ENCODE peak calls at places on chromosomes 1 and 21, in six cellular contexts. One of them, this sample, is unnamed.

GRCh38 chr21:28632718-28633408 is 359.8 kb downstream of the LTN1 start:
- DNase-seq in testis: no peak
- DNase-seq in lower leg skin: no peak
- DNase-seq in heart left ventricle: no peak
- DNase-seq in adrenal gland: no peak
- DNase-seq in thyroid gland: no peak
- DNase-seq in this sample: no peak

GRCh38 chr1:56967900-56968832 is 2.4 kb upstream of the C8B start:
- DNase-seq in testis: peak
- DNase-seq in lower leg skin: no peak
- DNase-seq in heart left ventricle: peak
- DNase-seq in adrenal gland: peak
- DNase-seq in thyroid gland: peak
- DNase-seq in this sample: no peak

GRCh38 chr1:7422561-7422960 is 348.5 kb upstream of the VAMP3 start:
- DNase-seq in testis: no peak
- DNase-seq in lower leg skin: peak
- DNase-seq in heart left ventricle: no peak
- DNase-seq in adrenal gland: no peak
- DNase-seq in thyroid gland: no peak
- DNase-seq in this sample: no peak

GRCh38 chr1:234970731-234971476 is 157.7 kb downstream of the TOMM20 start:
- DNase-seq in testis: peak
- DNase-seq in lower leg skin: peak
- DNase-seq in heart left ventricle: peak
- DNase-seq in adrenal gland: peak
- DNase-seq in thyroid gland: peak
- DNase-seq in this sample: no peak

GRCh38 chr1:94258873-94259331 is 21.5 kb upstream of the ARHGAP29 start:
- DNase-seq in testis: no peak
- DNase-seq in lower leg skin: peak
- DNase-seq in heart left ventricle: no peak
- DNase-seq in adrenal gland: peak
- DNase-seq in thyroid gland: peak
- DNase-seq in this sample: no peak

GRCh38 chr1:62877579-62877978 is 93.6 kb downstream of the ATG4C start:
- DNase-seq in testis: no peak
- DNase-seq in lower leg skin: no peak
- DNase-seq in heart left ventricle: no peak
- DNase-seq in adrenal gland: no peak
- DNase-seq in thyroid gland: no peak
- DNase-seq in this sample: no peak

GRCh38 chr1:222455188-222455879 is 92.6 kb downstream of the HHIPL2 start:
- DNase-seq in testis: peak
- DNase-seq in lower leg skin: peak
- DNase-seq in heart left ventricle: peak
- DNase-seq in adrenal gland: peak
- DNase-seq in thyroid gland: peak
- DNase-seq in this sample: peak

GRCh38 chr1:206979379-206980043 is 9.3 kb upstream of the FCAMR start:
- DNase-seq in testis: no peak
- DNase-seq in lower leg skin: no peak
- DNase-seq in heart left ventricle: no peak
- DNase-seq in adrenal gland: no peak
- DNase-seq in thyroid gland: no peak
- DNase-seq in this sample: no peak

GRCh38 chr1:21586926-21587601 is 77.8 kb downstream of the ALPL start:
- DNase-seq in testis: peak
- DNase-seq in lower leg skin: peak
- DNase-seq in heart left ventricle: peak
- DNase-seq in adrenal gland: peak
- DNase-seq in thyroid gland: peak
- DNase-seq in this sample: no peak

GRCh38 chr1:167627865-167628641 is 2.0 kb upstream of the RCSD1 start:
- DNase-seq in testis: no peak
- DNase-seq in lower leg skin: peak
- DNase-seq in heart left ventricle: no peak
- DNase-seq in adrenal gland: peak
- DNase-seq in thyroid gland: no peak
- DNase-seq in this sample: peak

GRCh38 chr1:19374926-19375325 is 62.8 kb downstream of the SLC66A1 start:
- DNase-seq in testis: no peak
- DNase-seq in lower leg skin: no peak
- DNase-seq in heart left ventricle: no peak
- DNase-seq in adrenal gland: no peak
- DNase-seq in thyroid gland: no peak
- DNase-seq in this sample: no peak

GRCh38 chr1:108082006-108082405 is 117.0 kb upstream of the VAV3 start:
- DNase-seq in testis: no peak
- DNase-seq in lower leg skin: no peak
- DNase-seq in heart left ventricle: no peak
- DNase-seq in adrenal gland: no peak
- DNase-seq in thyroid gland: no peak
- DNase-seq in this sample: no peak

GRCh38 chr1:44806025-44806703 is 987 bp downstream of the DYNLT4 start:
- DNase-seq in testis: no peak
- DNase-seq in lower leg skin: peak
- DNase-seq in heart left ventricle: no peak
- DNase-seq in adrenal gland: no peak
- DNase-seq in thyroid gland: peak
- DNase-seq in this sample: no peak
- TF ChIP-seq POLR2A in testis: no peak
- TF ChIP-seq POLR2A in lower leg skin: no peak
- TF ChIP-seq POLR2A in heart left ventricle: no peak
- TF ChIP-seq POLR2A in adrenal gland: no peak
- TF ChIP-seq POLR2A in thyroid gland: no peak
- TF ChIP-seq POLR2A in this sample: no peak

GRCh38 chr1:90558126-90558525 is 159.0 kb downstream of the BARHL2 start:
- DNase-seq in testis: no peak
- DNase-seq in lower leg skin: no peak
- DNase-seq in heart left ventricle: no peak
- DNase-seq in adrenal gland: no peak
- DNase-seq in thyroid gland: no peak
- DNase-seq in this sample: no peak
- TF ChIP-seq POLR2A in testis: no peak
- TF ChIP-seq POLR2A in lower leg skin: no peak
- TF ChIP-seq POLR2A in heart left ventricle: no peak
- TF ChIP-seq POLR2A in adrenal gland: no peak
- TF ChIP-seq POLR2A in thyroid gland: no peak
- TF ChIP-seq POLR2A in this sample: no peak

GRCh38 chr1:36740446-36740845 is 257.7 kb upstream of the CSF3R start:
- DNase-seq in testis: no peak
- DNase-seq in lower leg skin: peak
- DNase-seq in heart left ventricle: no peak
- DNase-seq in adrenal gland: no peak
- DNase-seq in thyroid gland: no peak
- DNase-seq in this sample: no peak
- TF ChIP-seq POLR2A in testis: no peak
- TF ChIP-seq POLR2A in lower leg skin: no peak
- TF ChIP-seq POLR2A in heart left ventricle: no peak
- TF ChIP-seq POLR2A in adrenal gland: no peak
- TF ChIP-seq POLR2A in thyroid gland: no peak
- TF ChIP-seq POLR2A in this sample: no peak

GRCh38 chr1:244030481-244031040 is 20.5 kb upstream of the ZBTB18 start:
- DNase-seq in testis: no peak
- DNase-seq in lower leg skin: no peak
- DNase-seq in heart left ventricle: no peak
- DNase-seq in adrenal gland: no peak
- DNase-seq in thyroid gland: no peak
- DNase-seq in this sample: no peak

GRCh38 chr1:244035358-244035757 is 15.7 kb upstream of the ZBTB18 start:
- DNase-seq in testis: no peak
- DNase-seq in lower leg skin: no peak
- DNase-seq in heart left ventricle: no peak
- DNase-seq in adrenal gland: no peak
- DNase-seq in thyroid gland: no peak
- DNase-seq in this sample: no peak
- TF ChIP-seq POLR2A in testis: no peak
- TF ChIP-seq POLR2A in lower leg skin: no peak
- TF ChIP-seq POLR2A in heart left ventricle: no peak
- TF ChIP-seq POLR2A in adrenal gland: no peak
- TF ChIP-seq POLR2A in thyroid gland: no peak
- TF ChIP-seq POLR2A in this sample: no peak

GRCh38 chr1:15523922-15524282 is at the start of gene CASP9:
- DNase-seq in testis: no peak
- DNase-seq in lower leg skin: no peak
- DNase-seq in heart left ventricle: no peak
- DNase-seq in adrenal gland: no peak
- DNase-seq in thyroid gland: no peak
- DNase-seq in this sample: no peak
- TF ChIP-seq POLR2A in testis: no peak
- TF ChIP-seq POLR2A in lower leg skin: no peak
- TF ChIP-seq POLR2A in heart left ventricle: no peak
- TF ChIP-seq POLR2A in adrenal gland: peak
- TF ChIP-seq POLR2A in thyroid gland: peak
- TF ChIP-seq POLR2A in this sample: peak

DNA sequence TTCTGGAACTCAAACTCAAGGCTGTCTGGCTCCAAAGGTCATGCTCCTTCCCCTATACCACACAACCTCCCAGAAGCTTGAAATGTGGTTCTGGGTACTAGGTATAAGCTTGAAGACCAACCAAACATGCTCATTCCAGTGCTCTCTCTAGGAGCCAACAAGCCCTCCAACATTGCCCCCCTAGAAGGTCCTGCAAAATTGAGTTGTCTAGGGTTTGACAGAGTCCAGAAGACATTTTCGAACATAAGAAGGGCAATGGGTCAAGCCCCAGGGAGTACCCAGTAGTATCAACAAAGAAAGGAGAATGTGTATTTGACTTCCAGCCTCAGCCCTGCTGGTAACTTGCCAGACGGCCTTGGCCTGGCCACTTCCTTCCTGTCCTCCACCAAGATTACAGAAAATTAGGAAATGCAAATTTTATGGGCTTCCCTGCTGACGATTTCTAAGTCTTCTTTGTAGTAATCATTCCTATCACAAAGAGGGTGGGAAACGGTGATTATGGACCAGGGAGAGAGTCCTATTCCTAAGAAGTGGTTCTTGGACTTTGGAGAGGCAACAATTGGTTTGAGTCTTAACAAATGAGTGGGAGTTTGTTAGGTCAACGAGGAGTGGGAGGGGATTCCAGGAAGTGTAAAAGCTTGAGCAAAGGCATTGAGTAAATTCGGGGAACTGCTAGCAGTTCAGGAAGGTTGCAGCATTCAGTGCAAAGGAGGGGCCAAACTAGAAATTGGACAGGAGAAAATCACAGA is 18.7 kb upstream of the SLAMF1 start:
- DNase-seq in testis: peak
- DNase-seq in lower leg skin: no peak
- DNase-seq in heart left ventricle: peak
- DNase-seq in adrenal gland: peak
- DNase-seq in thyroid gland: no peak
- DNase-seq in this sample: no peak
- TF ChIP-seq POLR2A in testis: no peak
- TF ChIP-seq POLR2A in lower leg skin: no peak
- TF ChIP-seq POLR2A in heart left ventricle: no peak
- TF ChIP-seq POLR2A in adrenal gland: no peak
- TF ChIP-seq POLR2A in thyroid gland: no peak
- TF ChIP-seq POLR2A in this sample: no peak

GRCh38 chr1:201719812-201720521 is 109.0 kb upstream of the IPO9 start:
- DNase-seq in testis: peak
- DNase-seq in lower leg skin: peak
- DNase-seq in heart left ventricle: peak
- DNase-seq in adrenal gland: no peak
- DNase-seq in thyroid gland: peak
- DNase-seq in this sample: no peak
- TF ChIP-seq POLR2A in testis: no peak
- TF ChIP-seq POLR2A in lower leg skin: no peak
- TF ChIP-seq POLR2A in heart left ventricle: no peak
- TF ChIP-seq POLR2A in adrenal gland: no peak
- TF ChIP-seq POLR2A in thyroid gland: no peak
- TF ChIP-seq POLR2A in this sample: no peak

DNA sequence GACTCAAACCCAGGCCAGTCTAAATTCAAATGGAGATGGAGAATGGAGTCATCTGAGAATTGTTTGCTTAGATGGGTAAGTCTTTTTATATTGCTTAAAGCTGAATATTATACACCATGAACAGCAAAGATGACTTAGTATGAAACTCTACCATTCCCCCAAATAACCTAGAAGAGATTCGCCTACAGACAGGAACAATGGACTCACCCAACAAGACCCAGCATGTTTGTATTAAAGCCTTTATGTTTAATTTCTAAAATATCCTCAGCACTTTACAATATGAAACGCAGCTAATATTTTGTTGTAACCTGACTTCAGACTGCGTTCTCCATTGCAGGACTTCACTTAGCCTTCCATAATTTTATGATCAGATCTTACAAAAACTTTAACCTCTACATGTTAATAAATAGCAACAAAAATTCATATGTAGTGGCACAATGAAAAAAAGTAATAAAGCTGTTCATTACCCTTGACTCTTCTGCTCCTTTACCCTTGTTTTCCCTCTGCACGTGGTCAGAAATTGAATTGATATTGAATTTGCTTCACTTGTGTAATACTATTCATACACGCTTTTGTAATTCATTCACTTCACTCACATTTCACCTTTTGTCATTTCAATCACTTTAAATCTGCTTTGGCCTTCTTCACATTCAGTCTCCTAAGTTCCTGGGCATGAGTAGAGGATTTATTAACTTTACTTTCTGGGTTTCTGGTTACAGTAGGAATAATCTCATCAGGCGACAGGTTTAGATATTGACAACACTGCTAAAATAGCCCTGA is 177.3 kb upstream of the PTBP2 start:
- DNase-seq in testis: no peak
- DNase-seq in lower leg skin: no peak
- DNase-seq in heart left ventricle: no peak
- DNase-seq in adrenal gland: no peak
- DNase-seq in thyroid gland: no peak
- DNase-seq in this sample: no peak
- TF ChIP-seq POLR2A in testis: no peak
- TF ChIP-seq POLR2A in lower leg skin: no peak
- TF ChIP-seq POLR2A in heart left ventricle: no peak
- TF ChIP-seq POLR2A in adrenal gland: no peak
- TF ChIP-seq POLR2A in thyroid gland: no peak
- TF ChIP-seq POLR2A in this sample: no peak

This sample was measured in GM12892.